ENCODE peak calls at places on chromosomes 2 and 18, in seven cellular contexts. L, S, G, U, D, N and R are unnamed samples.

GRCh38 chr2:20148841-20149702 is 75.9 kb downstream of the SDC1 start:
- DNase-seq in S (no peak), L (peak; percentile 66), N (peak; percentile 74), U (no peak), G (no peak), D (peak; percentile 92), R (peak; percentile 75)

GRCh38 chr2:240507060-240507777 is 50.6 kb downstream of the ANKMY1 start:
- DNase-seq in N (no peak), U (no peak), G (peak; percentile 14), D (no peak), L (no peak), S (peak; percentile 4), R (no peak)

GRCh38 chr2:206805922-206806607 is 40.7 kb downstream of the FASTKD2 start:
- DNase-seq in D (no peak), L (no peak), S (no peak), G (no peak), N (peak; percentile 11), U (no peak), R (no peak)

GRCh38 chr2:37230581-37230980 is 815 bp downstream of the CEBPZ start:
- DNase-seq in N (peak; percentile 44), U (peak; percentile 15), S (no peak), L (peak; percentile 19), D (no peak), G (peak; percentile 22), R (peak; percentile 20)

GRCh38 chr18:13136056-13136688 is 82.4 kb upstream of the LDLRAD4 start:
- DNase-seq in U (peak; percentile 3), L (peak; percentile 37), N (no peak), D (peak; percentile 19), S (no peak), G (no peak), R (peak; percentile 11)

GRCh38 chr2:116416988-116417387 is 1397.5 kb upstream of the DDX18 start:
- DNase-seq in S (no peak), G (no peak), L (no peak), D (no peak), N (no peak), U (no peak), R (no peak)

GRCh38 chr2:98422449-98422848 is 22.2 kb upstream of the INPP4A start:
- DNase-seq in N (no peak), U (no peak), S (no peak), L (no peak), D (no peak), G (no peak), R (no peak)

GRCh38 chr18:56727399-56727798 is 76.2 kb downstream of the WDR7 start:
- DNase-seq in S (no peak), L (no peak), N (no peak), G (no peak), U (no peak), D (no peak), R (peak; percentile 16)

GRCh38 chr18:44682871-44683221 is 2.2 kb downstream of the SETBP1 start:
- DNase-seq in L (peak; percentile 62), D (peak; percentile 38), S (no peak), U (no peak), G (no peak), N (no peak), R (no peak)

DNA sequence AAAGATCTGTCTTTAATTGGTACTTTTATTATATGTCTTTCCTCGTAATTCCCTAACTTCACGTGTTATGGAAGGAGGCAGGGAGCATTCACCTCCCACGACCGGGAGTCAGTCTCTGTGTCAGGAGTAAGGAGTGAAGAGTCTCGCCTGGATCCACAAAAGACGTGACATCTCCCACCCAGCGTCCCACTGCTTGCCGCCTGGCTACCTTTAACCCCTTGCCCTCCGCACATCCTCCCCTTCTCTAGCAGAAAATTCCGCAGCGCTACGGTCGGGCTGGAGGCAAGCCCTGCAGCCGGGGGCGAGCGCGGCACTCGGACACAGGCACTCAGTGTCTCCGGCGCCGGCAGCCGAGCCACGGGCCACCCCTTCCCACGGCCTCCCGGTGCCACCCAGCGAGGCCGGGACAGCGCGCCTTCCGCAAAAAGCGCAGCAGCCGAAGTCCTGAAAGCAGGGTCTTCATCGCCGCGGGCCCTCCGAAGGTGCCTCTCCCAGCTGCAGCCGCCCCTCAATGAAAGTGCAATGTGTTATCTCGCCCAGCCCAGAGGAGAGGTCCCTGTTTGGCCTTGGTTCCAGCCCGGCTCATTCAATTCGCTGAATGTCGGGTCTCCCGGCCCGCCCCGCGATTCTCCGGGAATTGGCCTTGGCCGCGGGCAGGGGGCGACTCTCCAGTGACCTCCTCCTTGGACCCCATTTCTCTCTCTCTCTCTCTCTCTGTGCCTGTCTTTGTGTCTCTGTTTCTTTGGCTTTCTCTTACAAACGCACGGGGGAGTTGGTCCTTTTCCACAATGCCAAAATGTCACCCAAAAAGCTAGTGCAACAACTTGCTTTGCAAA is 1.2 kb downstream of the DLGAP1 start:
- DNase-seq in S (no peak), G (no peak), L (peak; percentile 76), N (no peak), D (no peak), U (no peak), R (no peak)
- H3K4me3 ChIP-seq in S (no peak overlapping the region), G (peak overlapping the region; percentile 30), L (peak overlapping the region; percentile 82), N (no peak overlapping the region), D (peak overlapping the region; percentile 41), U (no peak overlapping the region), R (peak overlapping the region; percentile 30)

GRCh38 chr2:161134547-161135518 is 25.4 kb upstream of the TANK start:
- DNase-seq in L (peak; percentile 8), D (peak; percentile 44), G (peak; percentile 68), S (no peak), N (no peak), U (no peak), R (peak; percentile 42)
- H3K4me3 ChIP-seq in L (no peak overlapping the region), D (no peak overlapping the region), G (no peak overlapping the region), S (no peak overlapping the region), N (no peak overlapping the region), U (no peak overlapping the region), R (no peak overlapping the region)

GRCh38 chr2:82792316-82792715 is 1666.8 kb downstream of the SUCLG1 start:
- DNase-seq in G (no peak), D (no peak), S (no peak), U (no peak), L (no peak), N (no peak), R (no peak)

GRCh38 chr2:82797469-82797868 is 1661.6 kb downstream of the SUCLG1 start:
- DNase-seq in N (no peak), D (no peak), L (no peak), U (no peak), S (no peak), G (no peak), R (no peak)

GRCh38 chr2:82795446-82795845 is 1663.6 kb downstream of the SUCLG1 start:
- DNase-seq in L (no peak), S (no peak), N (peak; percentile 24), U (no peak), G (no peak), D (peak; percentile 61), R (peak; percentile 84)

GRCh38 chr2:82790277-82791021 is 1668.6 kb downstream of the SUCLG1 start:
- DNase-seq in N (peak; percentile 4), D (peak; percentile 6), S (no peak), G (no peak), L (peak; percentile 13), U (no peak), R (peak; percentile 64)

GRCh38 chr2:82796132-82796531 is 1662.9 kb downstream of the SUCLG1 start:
- DNase-seq in S (no peak), U (no peak), L (no peak), N (no peak), G (no peak), D (peak; percentile 9), R (peak; percentile 40)
- H3K4me3 ChIP-seq in S (no peak overlapping the region), U (no peak overlapping the region), L (no peak overlapping the region), N (no peak overlapping the region), G (no peak overlapping the region), D (no peak overlapping the region), R (no peak overlapping the region)

GRCh38 chr2:74497777-74498499 is 1.5 kb downstream of the LBX2 start:
- DNase-seq in G (peak; percentile 67), L (peak; percentile 57), U (no peak), D (no peak), S (no peak), N (peak; percentile 56), R (no peak)

GRCh38 chr2:74499940-74500577 is 656 bp upstream of the LBX2 start:
- DNase-seq in N (no peak), S (no peak), D (no peak), U (no peak), L (no peak), G (no peak), R (no peak)

GRCh38 chr2:74498500-74499268 is 719 bp downstream of the LBX2 start:
- DNase-seq in S (no peak), U (no peak), L (peak; percentile 88), D (peak; percentile 22), N (peak; percentile 63), G (peak; percentile 63), R (peak; percentile 43)

GRCh38 chr2:74500578-74500946 is 1.2 kb upstream of the LBX2 start:
- DNase-seq in L (no peak), U (no peak), S (no peak), N (no peak), D (no peak), G (no peak), R (no peak)

GRCh38 chr2:74499269-74499939 is at the start of gene LBX2:
- DNase-seq in N (peak; percentile 63), U (no peak), S (no peak), G (peak; percentile 57), L (peak; percentile 60), D (peak; percentile 15), R (peak; percentile 33)
- H3K4me3 ChIP-seq in N (peak within 1 kb of the TSS; percentile 68), U (no peak within 1 kb of the TSS), S (peak within 1 kb of the TSS; percentile 6), G (peak within 1 kb of the TSS; percentile 47), L (peak within 1 kb of the TSS; percentile 48), D (peak within 1 kb of the TSS; percentile 17), R (peak within 1 kb of the TSS; percentile 35)

DNA sequence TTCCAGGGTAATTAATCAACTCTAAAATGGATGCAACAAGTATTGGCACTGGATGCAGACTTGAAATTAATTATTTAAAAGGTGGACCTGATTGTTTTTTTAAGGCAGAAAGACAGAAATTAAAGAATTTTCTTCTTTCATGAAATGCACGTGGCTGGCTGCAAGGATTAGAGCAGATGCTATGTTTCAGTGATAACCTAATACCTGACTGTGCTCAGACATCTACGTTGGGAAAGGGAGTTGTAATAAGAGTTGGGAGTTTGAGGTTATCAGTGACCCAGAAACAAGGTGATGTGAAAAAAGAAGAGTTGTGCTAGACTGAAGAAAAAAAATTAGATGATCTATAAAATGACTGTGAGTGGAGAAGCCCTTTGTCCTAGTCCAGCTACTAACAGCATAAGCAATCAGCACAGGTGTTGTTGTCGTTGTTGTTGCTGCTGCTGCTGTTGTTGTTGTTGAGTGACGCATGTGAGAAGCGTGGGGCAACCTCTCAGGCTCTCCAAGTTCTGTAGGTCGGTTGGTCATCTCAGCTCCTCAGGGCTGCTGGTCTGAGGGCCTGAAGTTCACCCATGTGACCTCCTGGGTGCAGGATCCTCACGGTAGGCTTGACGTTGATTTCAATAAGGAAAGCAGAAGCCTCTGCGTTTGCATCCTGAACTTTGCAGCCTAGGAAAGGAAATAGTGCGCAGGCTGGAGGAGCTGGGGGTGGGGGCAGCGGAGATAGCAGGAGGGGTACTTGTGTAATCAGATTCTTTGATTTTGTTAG is 7.6 kb downstream of the POU3F3 start:
- DNase-seq in N (no peak), S (no peak), L (peak; percentile 47), U (no peak), D (no peak), G (no peak), R (no peak)
- H3K4me3 ChIP-seq in N (no peak overlapping the region), S (no peak overlapping the region), L (peak overlapping the region; percentile 41), U (no peak overlapping the region), D (peak overlapping the region; percentile 39), G (no peak overlapping the region), R (no peak overlapping the region)